ENCODE peak calls at places on chromosomes 4 and X, in eight cellular contexts. One of them, this sample, is unnamed.

GRCh38 chr4:48906283-48907173 is at the start of gene OCIAD2:
- DNase-seq in CD4-positive, alpha-beta T cell: peak
- DNase-seq in neural crest cell: peak
- DNase-seq in dorsolateral prefrontal cortex: no peak
- DNase-seq in HepG2: no peak
- DNase-seq in SJSA1: peak
- DNase-seq in cardiac fibroblast: peak
- DNase-seq in CD4-positive, alpha-beta memory T cell: peak
- DNase-seq in this sample: peak

GRCh38 chr4:111988514-111988913 is 156.7 kb upstream of the FAM241A start:
- DNase-seq in CD4-positive, alpha-beta T cell: no peak
- DNase-seq in neural crest cell: no peak
- DNase-seq in dorsolateral prefrontal cortex: no peak
- DNase-seq in HepG2: no peak
- DNase-seq in SJSA1: no peak
- DNase-seq in cardiac fibroblast: no peak
- DNase-seq in CD4-positive, alpha-beta memory T cell: no peak
- DNase-seq in this sample: no peak

GRCh38 chr4:169682360-169683047 is 62.1 kb downstream of the CLCN3 start:
- DNase-seq in CD4-positive, alpha-beta T cell: no peak
- DNase-seq in neural crest cell: no peak
- DNase-seq in dorsolateral prefrontal cortex: no peak
- DNase-seq in HepG2: no peak
- DNase-seq in SJSA1: no peak
- DNase-seq in cardiac fibroblast: peak
- DNase-seq in CD4-positive, alpha-beta memory T cell: no peak
- DNase-seq in this sample: no peak

GRCh38 chr4:11483076-11483475 is 54.4 kb upstream of the HS3ST1 start:
- DNase-seq in CD4-positive, alpha-beta T cell: no peak
- DNase-seq in neural crest cell: no peak
- DNase-seq in dorsolateral prefrontal cortex: no peak
- DNase-seq in HepG2: no peak
- DNase-seq in SJSA1: no peak
- DNase-seq in cardiac fibroblast: peak
- DNase-seq in CD4-positive, alpha-beta memory T cell: no peak
- DNase-seq in this sample: no peak

GRCh38 chrX:2500091-2500680 is 590 bp downstream of the DHRSX start:
- DNase-seq in CD4-positive, alpha-beta T cell: peak
- DNase-seq in neural crest cell: peak
- DNase-seq in dorsolateral prefrontal cortex: no peak
- DNase-seq in HepG2: peak
- DNase-seq in SJSA1: peak
- DNase-seq in cardiac fibroblast: peak
- DNase-seq in CD4-positive, alpha-beta memory T cell: peak
- DNase-seq in this sample: no peak

GRCh38 chr4:5524900-5525299 is 183.5 kb downstream of the EVC2 start:
- DNase-seq in CD4-positive, alpha-beta T cell: no peak
- DNase-seq in neural crest cell: no peak
- DNase-seq in dorsolateral prefrontal cortex: no peak
- DNase-seq in HepG2: no peak
- DNase-seq in SJSA1: no peak
- DNase-seq in cardiac fibroblast: peak
- DNase-seq in CD4-positive, alpha-beta memory T cell: no peak
- DNase-seq in this sample: no peak

GRCh38 chr4:184416913-184417734 is 57.2 kb downstream of the IRF2 start:
- DNase-seq in CD4-positive, alpha-beta T cell: peak
- DNase-seq in neural crest cell: no peak
- DNase-seq in dorsolateral prefrontal cortex: no peak
- DNase-seq in HepG2: no peak
- DNase-seq in SJSA1: peak
- DNase-seq in cardiac fibroblast: peak
- DNase-seq in CD4-positive, alpha-beta memory T cell: peak
- DNase-seq in this sample: no peak

GRCh38 chr4:1987721-1988326 is 20.9 kb downstream of the NELFA start:
- DNase-seq in CD4-positive, alpha-beta T cell: no peak
- DNase-seq in neural crest cell: no peak
- DNase-seq in dorsolateral prefrontal cortex: no peak
- DNase-seq in HepG2: no peak
- DNase-seq in SJSA1: no peak
- DNase-seq in cardiac fibroblast: no peak
- DNase-seq in CD4-positive, alpha-beta memory T cell: no peak
- DNase-seq in this sample: no peak

GRCh38 chr4:77797239-77797638 is 21.9 kb downstream of the CNOT6L start:
- DNase-seq in CD4-positive, alpha-beta T cell: no peak
- DNase-seq in neural crest cell: no peak
- DNase-seq in dorsolateral prefrontal cortex: no peak
- DNase-seq in HepG2: peak
- DNase-seq in SJSA1: no peak
- DNase-seq in cardiac fibroblast: peak
- DNase-seq in CD4-positive, alpha-beta memory T cell: no peak
- DNase-seq in this sample: no peak

GRCh38 chr4:55125763-55126541 is 557 bp upstream of the KDR start:
- DNase-seq in CD4-positive, alpha-beta T cell: no peak
- DNase-seq in neural crest cell: peak
- DNase-seq in dorsolateral prefrontal cortex: no peak
- DNase-seq in HepG2: no peak
- DNase-seq in SJSA1: no peak
- DNase-seq in cardiac fibroblast: peak
- DNase-seq in CD4-positive, alpha-beta memory T cell: no peak
- DNase-seq in this sample: no peak

GRCh38 chr4:108849611-108850406 is 87.0 kb upstream of the ETNPPL start:
- DNase-seq in CD4-positive, alpha-beta T cell: no peak
- DNase-seq in neural crest cell: no peak
- DNase-seq in dorsolateral prefrontal cortex: no peak
- DNase-seq in HepG2: no peak
- DNase-seq in SJSA1: peak
- DNase-seq in cardiac fibroblast: peak
- DNase-seq in CD4-positive, alpha-beta memory T cell: no peak
- DNase-seq in this sample: peak

GRCh38 chr4:40507977-40508376 is 121.7 kb downstream of the RBM47 start:
- DNase-seq in CD4-positive, alpha-beta T cell: no peak
- DNase-seq in neural crest cell: no peak
- DNase-seq in dorsolateral prefrontal cortex: no peak
- DNase-seq in HepG2: no peak
- DNase-seq in SJSA1: no peak
- DNase-seq in cardiac fibroblast: no peak
- DNase-seq in CD4-positive, alpha-beta memory T cell: no peak
- DNase-seq in this sample: peak

GRCh38 chr4:125187621-125188176 is 127.1 kb upstream of the FAT4 start:
- DNase-seq in CD4-positive, alpha-beta T cell: no peak
- DNase-seq in neural crest cell: no peak
- DNase-seq in dorsolateral prefrontal cortex: no peak
- DNase-seq in HepG2: no peak
- DNase-seq in SJSA1: no peak
- DNase-seq in cardiac fibroblast: peak
- DNase-seq in CD4-positive, alpha-beta memory T cell: no peak
- DNase-seq in this sample: no peak

GRCh38 chrX:54352677-54353076 is 5.2 kb downstream of the WNK3 start:
- DNase-seq in CD4-positive, alpha-beta T cell: no peak
- DNase-seq in neural crest cell: no peak
- DNase-seq in dorsolateral prefrontal cortex: no peak
- DNase-seq in HepG2: no peak
- DNase-seq in SJSA1: no peak
- DNase-seq in cardiac fibroblast: no peak
- DNase-seq in CD4-positive, alpha-beta memory T cell: no peak
- DNase-seq in this sample: no peak

GRCh38 chr4:138236035-138236434 is 6.1 kb downstream of the SLC7A11 start:
- DNase-seq in CD4-positive, alpha-beta T cell: no peak
- DNase-seq in neural crest cell: no peak
- DNase-seq in dorsolateral prefrontal cortex: no peak
- DNase-seq in HepG2: no peak
- DNase-seq in SJSA1: no peak
- DNase-seq in cardiac fibroblast: no peak
- DNase-seq in CD4-positive, alpha-beta memory T cell: no peak
- DNase-seq in this sample: no peak

GRCh38 chrX:53135581-53135980 is 41.6 kb downstream of the KANTR start:
- DNase-seq in CD4-positive, alpha-beta T cell: no peak
- DNase-seq in neural crest cell: no peak
- DNase-seq in dorsolateral prefrontal cortex: no peak
- DNase-seq in HepG2: no peak
- DNase-seq in SJSA1: no peak
- DNase-seq in cardiac fibroblast: no peak
- DNase-seq in CD4-positive, alpha-beta memory T cell: no peak
- DNase-seq in this sample: no peak

GRCh38 chr4:152970102-152970820 is 34.1 kb downstream of the FHDC1 start:
- DNase-seq in CD4-positive, alpha-beta T cell: no peak
- DNase-seq in neural crest cell: no peak
- DNase-seq in dorsolateral prefrontal cortex: no peak
- DNase-seq in HepG2: no peak
- DNase-seq in SJSA1: peak
- DNase-seq in cardiac fibroblast: no peak
- DNase-seq in CD4-positive, alpha-beta memory T cell: no peak
- DNase-seq in this sample: no peak

GRCh38 chr4:154560824-154561231 is 2.0 kb upstream of the FGB start:
- DNase-seq in CD4-positive, alpha-beta T cell: no peak
- DNase-seq in neural crest cell: no peak
- DNase-seq in dorsolateral prefrontal cortex: no peak
- DNase-seq in HepG2: peak
- DNase-seq in SJSA1: no peak
- DNase-seq in cardiac fibroblast: peak
- DNase-seq in CD4-positive, alpha-beta memory T cell: no peak
- DNase-seq in this sample: no peak

GRCh38 chrX:149248073-149248625 is 257.0 kb downstream of the IDS start:
- DNase-seq in CD4-positive, alpha-beta T cell: no peak
- DNase-seq in neural crest cell: no peak
- DNase-seq in dorsolateral prefrontal cortex: no peak
- DNase-seq in HepG2: no peak
- DNase-seq in SJSA1: no peak
- DNase-seq in cardiac fibroblast: peak
- DNase-seq in CD4-positive, alpha-beta memory T cell: no peak
- DNase-seq in this sample: no peak

GRCh38 chr4:26729027-26729426 is 131.6 kb upstream of the STIM2 start:
- DNase-seq in CD4-positive, alpha-beta T cell: no peak
- DNase-seq in neural crest cell: no peak
- DNase-seq in dorsolateral prefrontal cortex: no peak
- DNase-seq in HepG2: peak
- DNase-seq in SJSA1: no peak
- DNase-seq in cardiac fibroblast: no peak
- DNase-seq in CD4-positive, alpha-beta memory T cell: no peak
- DNase-seq in this sample: peak

GRCh38 chr4:39664828-39665731 is 26.4 kb upstream of the SMIM14 start:
- DNase-seq in CD4-positive, alpha-beta T cell: no peak
- DNase-seq in neural crest cell: no peak
- DNase-seq in dorsolateral prefrontal cortex: no peak
- DNase-seq in HepG2: peak
- DNase-seq in SJSA1: peak
- DNase-seq in cardiac fibroblast: peak
- DNase-seq in CD4-positive, alpha-beta memory T cell: no peak
- DNase-seq in this sample: no peak

GRCh38 chr4:140277576-140277975 is 95.9 kb upstream of the SCOC start:
- DNase-seq in CD4-positive, alpha-beta T cell: no peak
- DNase-seq in neural crest cell: no peak
- DNase-seq in dorsolateral prefrontal cortex: no peak
- DNase-seq in HepG2: no peak
- DNase-seq in SJSA1: peak
- DNase-seq in cardiac fibroblast: peak
- DNase-seq in CD4-positive, alpha-beta memory T cell: no peak
- DNase-seq in this sample: no peak

GRCh38 chrX:72312311-72312940 is 6.7 kb upstream of the CITED1 start:
- DNase-seq in CD4-positive, alpha-beta T cell: no peak
- DNase-seq in neural crest cell: no peak
- DNase-seq in dorsolateral prefrontal cortex: no peak
- DNase-seq in HepG2: no peak
- DNase-seq in SJSA1: no peak
- DNase-seq in cardiac fibroblast: no peak
- DNase-seq in CD4-positive, alpha-beta memory T cell: no peak
- DNase-seq in this sample: no peak

GRCh38 chr4:53551963-53552362 is 39.3 kb downstream of the LNX1 start:
- DNase-seq in CD4-positive, alpha-beta T cell: no peak
- DNase-seq in neural crest cell: no peak
- DNase-seq in dorsolateral prefrontal cortex: no peak
- DNase-seq in HepG2: no peak
- DNase-seq in SJSA1: no peak
- DNase-seq in cardiac fibroblast: peak
- DNase-seq in CD4-positive, alpha-beta memory T cell: no peak
- DNase-seq in this sample: no peak

GRCh38 chrX:80223922-80224579 is 196.2 kb upstream of the TENT5D start:
- DNase-seq in CD4-positive, alpha-beta T cell: no peak
- DNase-seq in neural crest cell: no peak
- DNase-seq in dorsolateral prefrontal cortex: no peak
- DNase-seq in HepG2: no peak
- DNase-seq in SJSA1: no peak
- DNase-seq in cardiac fibroblast: no peak
- DNase-seq in CD4-positive, alpha-beta memory T cell: no peak
- DNase-seq in this sample: no peak

GRCh38 chrX:110568396-110568795 is 209.7 kb downstream of the RTL9 start:
- DNase-seq in CD4-positive, alpha-beta T cell: no peak
- DNase-seq in neural crest cell: peak
- DNase-seq in dorsolateral prefrontal cortex: no peak
- DNase-seq in HepG2: no peak
- DNase-seq in SJSA1: no peak
- DNase-seq in cardiac fibroblast: no peak
- DNase-seq in CD4-positive, alpha-beta memory T cell: no peak
- DNase-seq in this sample: no peak

GRCh38 chrX:17442898-17443297 is 67.9 kb downstream of the NHS start:
- DNase-seq in CD4-positive, alpha-beta T cell: no peak
- DNase-seq in neural crest cell: no peak
- DNase-seq in dorsolateral prefrontal cortex: no peak
- DNase-seq in HepG2: no peak
- DNase-seq in SJSA1: no peak
- DNase-seq in cardiac fibroblast: peak
- DNase-seq in CD4-positive, alpha-beta memory T cell: no peak
- DNase-seq in this sample: no peak

GRCh38 chr4:114998316-114998715 is 115.1 kb downstream of the NDST4 start:
- DNase-seq in CD4-positive, alpha-beta T cell: no peak
- DNase-seq in neural crest cell: no peak
- DNase-seq in dorsolateral prefrontal cortex: no peak
- DNase-seq in HepG2: no peak
- DNase-seq in SJSA1: no peak
- DNase-seq in cardiac fibroblast: no peak
- DNase-seq in CD4-positive, alpha-beta memory T cell: no peak
- DNase-seq in this sample: no peak

GRCh38 chr4:26022346-26022891 is 108.4 kb downstream of the SMIM20 start:
- DNase-seq in CD4-positive, alpha-beta T cell: no peak
- DNase-seq in neural crest cell: no peak
- DNase-seq in dorsolateral prefrontal cortex: no peak
- DNase-seq in HepG2: peak
- DNase-seq in SJSA1: peak
- DNase-seq in cardiac fibroblast: peak
- DNase-seq in CD4-positive, alpha-beta memory T cell: no peak
- DNase-seq in this sample: no peak

GRCh38 chr4:41420576-41420975 is 117.4 kb upstream of the LIMCH1 start:
- DNase-seq in CD4-positive, alpha-beta T cell: no peak
- DNase-seq in neural crest cell: no peak
- DNase-seq in dorsolateral prefrontal cortex: no peak
- DNase-seq in HepG2: no peak
- DNase-seq in SJSA1: no peak
- DNase-seq in cardiac fibroblast: no peak
- DNase-seq in CD4-positive, alpha-beta memory T cell: no peak
- DNase-seq in this sample: no peak

GRCh38 chr4:8383451-8384160 is 56.9 kb downstream of the ACOX3 start:
- DNase-seq in CD4-positive, alpha-beta T cell: no peak
- DNase-seq in neural crest cell: no peak
- DNase-seq in dorsolateral prefrontal cortex: no peak
- DNase-seq in HepG2: no peak
- DNase-seq in SJSA1: no peak
- DNase-seq in cardiac fibroblast: peak
- DNase-seq in CD4-positive, alpha-beta memory T cell: no peak
- DNase-seq in this sample: no peak

GRCh38 chrX:133983974-133984578 is 1.3 kb downstream of the GPC3 start:
- DNase-seq in CD4-positive, alpha-beta T cell: no peak
- DNase-seq in neural crest cell: peak
- DNase-seq in dorsolateral prefrontal cortex: no peak
- DNase-seq in HepG2: no peak
- DNase-seq in SJSA1: no peak
- DNase-seq in cardiac fibroblast: no peak
- DNase-seq in CD4-positive, alpha-beta memory T cell: no peak
- DNase-seq in this sample: no peak

GRCh38 chr4:24781999-24782745 is 13.2 kb upstream of the SOD3 start:
- DNase-seq in CD4-positive, alpha-beta T cell: no peak
- DNase-seq in neural crest cell: no peak
- DNase-seq in dorsolateral prefrontal cortex: no peak
- DNase-seq in HepG2: no peak
- DNase-seq in SJSA1: no peak
- DNase-seq in cardiac fibroblast: peak
- DNase-seq in CD4-positive, alpha-beta memory T cell: no peak
- DNase-seq in this sample: peak

This sample was measured in NCI-H526 treated with DMSO at 0.1 percent for 48 hours.